ENCODE peak calls at places on chromosomes 16 and 17, in eight cellular contexts. H, B, Q, S, P, Y, J and G are unnamed samples.

GRCh38 chr16:2250652-2251280 is 621 bp downstream of the ECI1 start:
- DNase-seq in Q (peak), B (no peak), P (no peak), J (peak), H (no peak), S (no peak), Y (peak), G (no peak)

GRCh38 chr17:75154195-75155106 is at the start of gene JPT1:
- DNase-seq in P (peak), S (peak), Y (peak), B (peak), J (peak), Q (peak), H (peak), G (peak)

GRCh38 chr17:27544350-27545131 is 86.4 kb upstream of the LGALS9 start:
- DNase-seq in H (no peak), B (peak), Y (peak), S (no peak), P (no peak), Q (no peak), J (no peak), G (no peak)

GRCh38 chr17:41451154-41451728 is 10.5 kb upstream of the KRT38 start:
- DNase-seq in J (no peak), P (no peak), Q (no peak), H (no peak), S (no peak), B (no peak), Y (peak), G (no peak)

GRCh38 chr16:1028524-1029258 is 43.9 kb upstream of the SSTR5 start:
- DNase-seq in Y (no peak), P (no peak), J (no peak), Q (no peak), B (no peak), S (no peak), H (no peak), G (no peak)

GRCh38 chr16:22355487-22355908 is 18.9 kb downstream of the CDR2 start:
- DNase-seq in Q (no peak), P (no peak), B (no peak), J (no peak), H (no peak), Y (peak), S (no peak), G (no peak)

GRCh38 chr16:85389679-85390470 is 223.2 kb upstream of the GSE1 start:
- DNase-seq in Q (no peak), B (no peak), J (peak), Y (no peak), S (peak), P (no peak), H (no peak), G (peak)

GRCh38 chr17:66995944-66996343 is 31.4 kb downstream of the CACNG4 start:
- DNase-seq in Y (no peak), S (no peak), P (no peak), Q (no peak), H (no peak), B (no peak), J (no peak), G (no peak)

GRCh38 chr17:40058151-40058784 is 4.1 kb upstream of the MED24 start:
- DNase-seq in Q (no peak), Y (peak), B (no peak), H (no peak), P (no peak), S (no peak), J (peak), G (no peak)

GRCh38 chr16:30761427-30761927 is 385 bp downstream of the CFAP119 start:
- DNase-seq in H (no peak), J (peak), B (no peak), P (peak), Y (peak), Q (no peak), S (no peak), G (no peak)

GRCh38 chr17:44766409-44767038 is 7.7 kb downstream of the ADAM11 start:
- DNase-seq in Y (no peak), S (no peak), J (no peak), P (no peak), B (no peak), H (no peak), Q (no peak), G (no peak)

GRCh38 chr17:79324219-79324618 is 249.6 kb downstream of the ENGASE start:
- DNase-seq in Q (no peak), P (no peak), H (no peak), B (no peak), S (no peak), J (peak), Y (no peak), G (no peak)

GRCh38 chr16:66324785-66325184 is 41.7 kb upstream of the CDH5 start:
- DNase-seq in Y (no peak), J (no peak), H (peak), S (no peak), P (peak), Q (peak), B (no peak), G (no peak)

GRCh38 chr16:20611975-20612471 is 35.9 kb upstream of the ACSM2B start:
- DNase-seq in S (peak), H (no peak), P (no peak), B (no peak), Q (no peak), Y (no peak), J (no peak), G (no peak)

GRCh38 chr17:59621771-59622170 is 2.1 kb downstream of the CLTC start:
- DNase-seq in J (no peak), B (no peak), Q (no peak), S (no peak), Y (peak), P (no peak), H (no peak), G (no peak)

GRCh38 chr17:36546418-36547093 is 1.8 kb downstream of the GGNBP2 start:
- DNase-seq in B (no peak), P (no peak), Y (peak), H (no peak), Q (no peak), J (no peak), S (no peak), G (no peak)

GRCh38 chr17:12815642-12816141 is 26.4 kb downstream of the ARHGAP44 start:
- DNase-seq in Q (no peak), P (no peak), S (no peak), J (no peak), H (no peak), Y (no peak), B (no peak), G (no peak)

GRCh38 chr16:87196229-87196628 is 121.0 kb downstream of the C16orf95 start:
- DNase-seq in Y (no peak), S (no peak), B (no peak), Q (no peak), H (no peak), J (no peak), P (no peak), G (no peak)

GRCh38 chr16:49557070-49557446 is 183.5 kb downstream of the C16orf78 start:
- DNase-seq in J (no peak), H (no peak), P (peak), B (no peak), S (no peak), Q (peak), Y (no peak), G (no peak)

GRCh38 chr16:81618661-81619060 is 160.4 kb upstream of the PLCG2 start:
- DNase-seq in Y (no peak), H (no peak), B (no peak), S (no peak), P (peak), Q (no peak), J (no peak), G (no peak)

GRCh38 chr17:57401556-57402488 is 145.5 kb downstream of the MSI2 start:
- DNase-seq in H (no peak), Q (no peak), S (no peak), B (no peak), P (no peak), J (no peak), Y (no peak), G (no peak)

GRCh38 chr16:83211711-83212110 is 584.9 kb downstream of the CDH13 start:
- DNase-seq in P (no peak), B (no peak), S (no peak), J (no peak), H (no peak), Y (peak), Q (no peak), G (no peak)

GRCh38 chr17:69874220-69874670 is 200.8 kb upstream of the KCNJ16 start:
- DNase-seq in Y (peak), S (no peak), H (no peak), Q (no peak), P (no peak), J (no peak), B (no peak), G (no peak)

GRCh38 chr17:10357768-10358167 is 15.0 kb downstream of the MYH13 start:
- DNase-seq in Y (no peak), B (peak), J (no peak), Q (peak), H (no peak), P (no peak), S (no peak), G (no peak)

GRCh38 chr17:65466547-65466946 is 94.9 kb downstream of the AXIN2 start:
- DNase-seq in B (no peak), J (no peak), S (no peak), H (no peak), Y (no peak), Q (no peak), P (no peak), G (no peak)

GRCh38 chr16:69798466-69798865 is 36.3 kb downstream of the WWP2 start:
- DNase-seq in Y (peak), S (no peak), J (no peak), Q (peak), H (no peak), P (no peak), B (no peak), G (no peak)

GRCh38 chr17:2042355-2042929 is 620 bp downstream of the OVCA2 start:
- DNase-seq in Y (no peak), H (no peak), P (no peak), Q (peak), B (no peak), J (no peak), S (no peak), G (peak)

GRCh38 chr16:27398894-27399853 is 2.8 kb upstream of the IL21R start:
- DNase-seq in J (no peak), Y (no peak), P (no peak), Q (no peak), H (no peak), S (no peak), B (no peak), G (no peak)

GRCh38 chr17:45261577-45262515 is at the start of gene SPATA32:
- DNase-seq in Y (peak), Q (peak), P (no peak), B (peak), H (no peak), S (peak), J (peak), G (no peak)

GRCh38 chr17:2192367-2193028 is 111.1 kb downstream of the SMG6 start:
- DNase-seq in J (no peak), Q (no peak), P (no peak), H (peak), S (no peak), B (peak), Y (peak), G (no peak)

GRCh38 chr16:3282103-3282746 is 1.1 kb upstream of the ZNF263 start:
- DNase-seq in H (no peak), J (no peak), B (no peak), Q (peak), S (no peak), P (peak), Y (peak), G (no peak)

GRCh38 chr16:59021751-59022150 is 287.6 kb upstream of the GOT2 start:
- DNase-seq in H (no peak), S (no peak), Y (peak), Q (no peak), J (no peak), P (no peak), B (no peak), G (no peak)

GRCh38 chr16:20904507-20905079 is 4.0 kb downstream of the LYRM1 start:
- DNase-seq in B (no peak), S (no peak), P (no peak), Y (peak), J (no peak), Q (no peak), H (peak), G (no peak)